ENCODE peak calls at places on chromosome 19, in six cellular contexts. K is thoracic aorta, T is upper lobe of right lung, A is left colon, F is epithelial cell of esophagus, O is DMS153. B is an unnamed sample.

GRCh38 chr19:12913011-12913561 is 6.0 kb downstream of the SYCE2 start:
- DNase-seq in O (peak; percentile 98), F (peak; percentile 30), K (no peak), T (peak; percentile 76), A (peak; percentile 75), B (no peak)

GRCh38 chr19:30799854-30800755 is 427.9 kb downstream of the ZNF536 start:
- DNase-seq in O (no peak), A (no peak), K (no peak), F (no peak), T (peak; percentile 74), B (no peak)

GRCh38 chr19:3389876-3390361 is 23.5 kb downstream of the NFIC start:
- DNase-seq in O (peak; percentile 72), F (no peak), A (no peak), T (no peak), K (no peak), B (no peak)

GRCh38 chr19:12792048-12792852 is 964 bp downstream of the JUNB start:
- DNase-seq in F (peak; percentile 49), K (no peak), O (peak; percentile 61), T (peak; percentile 89), A (peak; percentile 76), B (no peak)

GRCh38 chr19:50252111-50252886 is 48.9 kb downstream of the MYH14 start:
- DNase-seq in A (no peak), K (no peak), F (no peak), O (no peak), T (no peak), B (no peak)

GRCh38 chr19:33482486-33482885 is 39.1 kb downstream of the PEPD start:
- DNase-seq in O (no peak), K (no peak), A (no peak), T (no peak), F (peak; percentile 68), B (no peak)

GRCh38 chr19:18417250-18418033 is 1.8 kb upstream of the SSBP4 start:
- DNase-seq in O (peak; percentile 37), K (no peak), F (no peak), T (peak; percentile 89), A (peak; percentile 69), B (no peak)

GRCh38 chr19:2494084-2494446 is 18.1 kb downstream of the GADD45B start:
- DNase-seq in F (peak; percentile 51), K (no peak), A (no peak), T (no peak), O (no peak), B (no peak)

GRCh38 chr19:55353803-55354697 is 469 bp downstream of the COX6B2 start:
- DNase-seq in A (peak; percentile 78), K (no peak), T (peak; percentile 86), O (no peak), F (peak; percentile 70), B (peak; percentile 65)

GRCh38 chr19:29665826-29666633 is 769 bp downstream of the PLEKHF1 start:
- DNase-seq in T (peak; percentile 67), O (no peak), F (peak; percentile 36), A (no peak), K (no peak), B (no peak)

GRCh38 chr19:51111606-51112005 is 3.4 kb upstream of the CTU1 start:
- DNase-seq in F (peak; percentile 23), T (no peak), K (no peak), A (no peak), O (no peak), B (peak; percentile 61)

GRCh38 chr19:15810335-15810734 is 5.1 kb downstream of the OR10H1 start:
- DNase-seq in F (no peak), O (peak; percentile 21), K (no peak), A (no peak), T (no peak), B (no peak)

GRCh38 chr19:39413903-39414608 is 1.6 kb downstream of the PLEKHG2 start:
- DNase-seq in F (no peak), K (no peak), A (no peak), O (no peak), T (peak; percentile 71), B (no peak)

B was measured in chondrocyte.